ENCODE peak calls at places on chromosomes 5 and 9, in eight cellular contexts. L is AG09309; V is mucosa of gallbladder; R is H9; X is cardiac fibroblast; H is adrenal gland; A is natural killer cell treated with Interleukin-12 subunit alpha and Interleukin-12 subunit beta and Interleukin-15 and Interleukin-18, amount 100 ng/mL, for 72 hours; I is suprapubic skin. D is an unnamed sample.

GRCh38 chr5:72456391-72457060 is 50.7 kb downstream of the ZNF366 start:
- DNase-seq in V (no peak), R (no peak), L (no peak), H (no peak), A (no peak), I (no peak), X (no peak), D (no peak)

GRCh38 chr5:66820630-66821207 is 224.5 kb downstream of the MAST4 start:
- DNase-seq in L (no peak), I (no peak), H (no peak), A (no peak), R (no peak), V (no peak), X (no peak), D (no peak)

GRCh38 chr5:137734962-137735530 is 843 bp downstream of the KLHL3 start:
- DNase-seq in A (no peak), X (peak; percentile 71), H (peak; percentile 15), V (peak; percentile 29), I (no peak), L (no peak), R (peak; percentile 58), D (no peak)

GRCh38 chr5:123599171-123599570 is 87.2 kb downstream of the CSNK1G3 start:
- DNase-seq in R (no peak), A (no peak), H (no peak), L (no peak), X (peak; percentile 36), I (no peak), V (no peak), D (no peak)

GRCh38 chr5:140806834-140807775 is at the start of gene PCDHA4:
- DNase-seq in A (no peak), L (no peak), R (peak; percentile 84), V (peak; percentile 34), H (no peak), I (no peak), X (peak; percentile 6), D (peak; percentile 61)

GRCh38 chr9:82570226-82570625 is 492.7 kb downstream of the RASEF start:
- DNase-seq in V (no peak), X (no peak), A (no peak), I (no peak), L (no peak), R (no peak), H (no peak), D (no peak)

GRCh38 chr9:69797680-69798079 is 22.9 kb upstream of the CFAP95 start:
- DNase-seq in R (no peak), L (no peak), I (no peak), V (no peak), A (no peak), H (no peak), X (no peak), D (no peak)

GRCh38 chr9:28927711-28928110 is 1354.4 kb upstream of the C9orf72 start:
- DNase-seq in V (no peak), I (no peak), A (no peak), X (no peak), L (no peak), H (no peak), R (no peak), D (no peak)

GRCh38 chr5:478982-479535 is 36.1 kb downstream of the EXOC3 start:
- DNase-seq in X (no peak), R (no peak), A (no peak), V (no peak), H (no peak), I (no peak), L (no peak), D (no peak)

GRCh38 chr5:65185468-65185867 is 296.3 kb downstream of the ADAMTS6 start:
- DNase-seq in A (no peak), V (no peak), X (no peak), L (no peak), I (no peak), R (no peak), H (no peak), D (no peak)

GRCh38 chr5:103624748-103625147 is 62.2 kb upstream of the NUDT12 start:
- DNase-seq in A (no peak), X (peak; percentile 59), R (no peak), I (no peak), L (no peak), V (no peak), H (no peak), D (no peak)

GRCh38 chr9:95230046-95230445 is 87.5 kb downstream of the FANCC start:
- DNase-seq in I (no peak), L (no peak), H (no peak), V (no peak), A (no peak), X (no peak), R (no peak), D (peak; percentile 26)

GRCh38 chr9:2798423-2798822 is 45.5 kb downstream of the PUM3 start:
- DNase-seq in V (no peak), L (no peak), A (no peak), I (no peak), X (no peak), R (no peak), H (no peak), D (no peak)

GRCh38 chr5:122351416-122352157 is 39.5 kb downstream of the SNCAIP start:
- DNase-seq in R (no peak), L (no peak), V (no peak), A (no peak), H (no peak), I (no peak), X (no peak), D (no peak)

GRCh38 chr9:70577671-70578070 is 163.2 kb upstream of the KLF9 start:
- DNase-seq in H (no peak), I (no peak), L (no peak), R (no peak), A (no peak), X (no peak), V (no peak), D (no peak)

GRCh38 chr9:97372580-97372979 is 39.3 kb upstream of the TDRD7 start:
- DNase-seq in H (no peak), R (no peak), A (no peak), V (no peak), I (no peak), L (no peak), X (no peak), D (no peak)

GRCh38 chr5:67648201-67648671 is 451.6 kb upstream of the CD180 start:
- DNase-seq in R (no peak), V (peak; percentile 80), H (peak; percentile 38), X (peak; percentile 95), I (peak; percentile 89), A (no peak), L (peak; percentile 83), D (no peak)

GRCh38 chr9:83199240-83199639 is 136.3 kb upstream of the RASEF start:
- DNase-seq in L (peak; percentile 18), I (no peak), R (peak; percentile 35), H (peak; percentile 53), A (no peak), V (peak; percentile 53), X (peak; percentile 77), D (peak; percentile 61)

GRCh38 chr5:73698011-73698410 is 72.0 kb downstream of the ARHGEF28 start:
- DNase-seq in R (no peak), I (no peak), X (no peak), L (no peak), A (no peak), V (no peak), H (no peak), D (no peak)

GRCh38 chr5:124927735-124928134 is 181.3 kb upstream of the ZNF608 start:
- DNase-seq in R (no peak), A (no peak), L (no peak), H (no peak), X (peak; percentile 62), V (no peak), I (no peak), D (no peak)

GRCh38 chr9:124632077-124632621 is 125.0 kb upstream of the NR5A1 start:
- DNase-seq in V (no peak), R (no peak), L (peak; percentile 35), I (no peak), A (no peak), X (peak; percentile 59), H (no peak), D (no peak)

GRCh38 chr5:45038366-45038987 is 229.7 kb downstream of the MRPS30 start:
- DNase-seq in I (no peak), L (no peak), H (no peak), R (no peak), A (no peak), V (no peak), X (peak; percentile 30), D (peak; percentile 55)

GRCh38 chr5:93909356-93909755 is 168.0 kb upstream of the POU5F2 start:
- DNase-seq in H (no peak), I (no peak), R (no peak), L (no peak), V (no peak), X (peak; percentile 45), A (no peak), D (no peak)

GRCh38 chr5:169626779-169627178 is 10.3 kb upstream of the DOCK2 start:
- DNase-seq in A (no peak), V (no peak), H (no peak), I (no peak), R (no peak), L (peak; percentile 90), X (peak; percentile 96), D (no peak)

D was measured in iPS-NIHi11.